ENCODE peak calls at places on chromosomes 12 and 14, in four cellular contexts. P is IMR-90, S is A549, Q is HepG2. M is an unnamed sample.

GRCh38 chr12:76543831-76544347 is 15.7 kb downstream of the OSBPL8 start:
- DNase-seq in S (no peak), Q (no peak), P (no peak), M (no peak)

GRCh38 chr12:105464426-105464825 is 133.9 kb downstream of the C12orf75 start:
- DNase-seq in Q (no peak), S (no peak), P (no peak), M (no peak)

GRCh38 chr12:122856999-122857671 is 21.9 kb downstream of the HIP1R start:
- DNase-seq in S (no peak), Q (peak), P (peak), M (no peak)

GRCh38 chr14:65403231-65403630 is 9.3 kb upstream of the FUT8 start:
- DNase-seq in P (no peak), Q (no peak), S (no peak), M (no peak)

GRCh38 chr12:106045251-106045674 is 93.5 kb downstream of the NUAK1 start:
- DNase-seq in P (no peak), S (no peak), Q (no peak), M (no peak)

GRCh38 chr12:14993537-14994266 is 20.9 kb downstream of the PDE6H start:
- DNase-seq in S (peak), P (peak), Q (no peak), M (no peak)

GRCh38 chr12:124654666-124655316 is 87.4 kb upstream of the NCOR2 start:
- DNase-seq in Q (no peak), S (no peak), P (no peak), M (no peak)

GRCh38 chr12:19338405-19338804 is 100.9 kb upstream of the AEBP2 start:
- DNase-seq in P (peak), Q (peak), S (no peak), M (no peak)

GRCh38 chr12:87201598-87201997 is 827.6 kb downstream of the C12orf50 start:
- DNase-seq in P (no peak), S (no peak), Q (no peak), M (no peak)

GRCh38 chr12:12719496-12719895 is 2.3 kb downstream of the CDKN1B start:
- DNase-seq in Q (no peak), P (no peak), S (peak), M (no peak)

GRCh38 chr12:113939867-113940266 is 26.3 kb downstream of the RBM19 start:
- DNase-seq in P (no peak), S (no peak), Q (no peak), M (no peak)

GRCh38 chr14:23094666-23095195 is at the start of gene ACIN1:
- DNase-seq in Q (peak), S (peak), P (peak), M (peak)

GRCh38 chr14:55386037-55386798 is 25.4 kb downstream of the ATG14 start:
- DNase-seq in Q (no peak), S (no peak), P (no peak), M (no peak)

GRCh38 chr12:98532687-98533304 is 17.4 kb downstream of the TMPO start:
- DNase-seq in S (peak), P (peak), Q (peak), M (peak)

GRCh38 chr12:121165316-121165715 is 32.6 kb downstream of the P2RX7 start:
- DNase-seq in Q (no peak), P (no peak), S (no peak), M (no peak)

GRCh38 chr12:19740472-19741131 is 301.3 kb downstream of the AEBP2 start:
- DNase-seq in S (no peak), Q (no peak), P (no peak), M (no peak)

GRCh38 chr12:42504049-42504448 is 85.5 kb downstream of the PRICKLE1 start:
- DNase-seq in S (no peak), P (peak), Q (no peak), M (no peak)

GRCh38 chr12:77746108-77746507 is 84.6 kb upstream of the NAV3 start:
- DNase-seq in Q (no peak), S (no peak), P (peak), M (no peak)

GRCh38 chr12:129538137-129538536 is 365.7 kb downstream of the TMEM132D start:
- DNase-seq in Q (no peak), S (no peak), P (no peak), M (no peak)

GRCh38 chr14:88179725-88180124 is 143.3 kb downstream of the KCNK10 start:
- DNase-seq in S (no peak), Q (no peak), P (no peak), M (no peak)

DNA sequence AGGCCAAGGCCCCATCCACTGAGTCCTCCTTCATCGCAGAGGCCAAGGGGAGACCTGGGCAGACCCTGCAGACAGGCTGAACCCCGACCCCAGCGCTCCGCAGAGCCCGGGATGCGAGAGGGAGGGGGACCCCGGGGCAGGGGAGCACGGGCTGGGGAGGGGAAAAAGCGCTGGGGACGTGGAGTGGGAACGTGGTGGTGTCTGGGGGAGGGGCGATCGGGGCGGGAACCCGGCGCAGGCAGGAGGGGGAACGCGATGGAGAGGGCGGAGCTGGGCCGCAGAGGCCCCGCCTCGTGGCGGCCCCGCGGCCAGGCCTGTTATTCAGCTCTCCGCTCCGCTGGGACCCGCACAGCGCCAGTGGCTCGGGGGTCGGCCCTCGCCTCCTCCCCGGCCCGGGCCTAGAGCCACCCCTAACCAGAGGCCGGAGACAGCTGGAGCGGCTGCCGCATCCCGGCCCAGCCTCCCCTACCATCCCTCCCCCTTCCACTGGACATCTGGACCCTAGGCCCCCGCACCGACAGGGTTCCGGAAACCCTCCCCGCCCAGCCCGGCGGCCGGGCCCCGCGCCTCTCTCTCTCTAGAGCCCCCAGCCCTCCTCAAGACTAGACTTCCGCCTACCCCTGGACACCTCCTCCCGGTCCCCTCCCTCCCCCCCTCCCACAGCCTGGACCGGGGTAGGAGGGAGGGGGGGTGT is at the start of gene ARHGEF25:
- DNase-seq in S (peak), P (peak), Q (peak), M (peak)
- TF ChIP-seq MAZ in S (no peak), P (peak), Q (peak), M (peak)

DNA sequence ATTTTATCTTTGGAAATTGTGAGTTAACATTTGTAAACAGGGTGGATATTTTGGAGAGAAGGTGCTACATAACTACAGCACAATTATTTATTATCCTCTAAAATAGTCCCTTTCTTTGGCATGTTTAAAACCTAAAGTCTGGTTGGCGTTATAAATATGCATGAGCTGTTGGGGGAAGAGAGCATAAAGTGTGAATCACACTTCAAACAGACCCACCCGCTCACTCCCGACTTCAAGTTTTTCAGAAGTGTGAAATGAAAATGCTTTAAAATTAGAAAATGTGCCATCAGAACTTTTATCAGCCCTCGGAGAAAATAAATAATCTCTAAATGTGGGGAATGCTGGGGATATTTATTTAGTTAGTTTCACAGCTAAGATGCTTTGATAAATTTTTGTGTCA is 1006.9 kb downstream of the NRXN3 start:
- DNase-seq in Q (no peak), P (no peak), S (no peak), M (no peak)
- TF ChIP-seq MAZ in Q (no peak), P (no peak), S (no peak), M (no peak)

GRCh38 chr12:22360772-22361171 is 26.3 kb upstream of the ST8SIA1 start:
- DNase-seq in Q (no peak), P (no peak), S (no peak), M (no peak)

GRCh38 chr12:22357531-22357930 is 23.0 kb upstream of the ST8SIA1 start:
- DNase-seq in P (no peak), S (no peak), Q (no peak), M (no peak)

GRCh38 chr12:22356231-22356630 is 21.7 kb upstream of the ST8SIA1 start:
- DNase-seq in Q (no peak), P (no peak), S (no peak), M (no peak)

DNA sequence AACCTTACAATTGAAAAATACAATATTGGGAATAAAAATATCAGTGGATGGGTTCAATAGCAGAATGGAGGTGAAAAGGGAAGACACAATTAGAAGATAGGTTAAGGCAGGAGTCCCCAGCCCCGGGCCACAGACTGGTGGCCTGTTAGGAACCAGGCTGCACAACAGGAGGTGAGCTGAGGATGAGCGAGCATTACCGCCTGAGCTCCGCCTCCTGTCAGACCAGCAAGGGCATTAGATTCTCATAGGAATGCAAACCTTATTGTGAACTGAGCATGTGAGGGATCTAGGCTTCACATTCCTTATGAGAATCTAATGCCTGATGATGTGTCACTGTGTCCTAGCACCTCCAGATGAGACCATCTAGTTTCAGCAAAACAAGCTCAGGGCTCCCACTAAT is 27.3 kb upstream of the ST8SIA1 start:
- DNase-seq in S (no peak), P (no peak), Q (no peak), M (no peak)
- TF ChIP-seq MAZ in S (no peak), P (no peak), Q (no peak), M (no peak)

DNA sequence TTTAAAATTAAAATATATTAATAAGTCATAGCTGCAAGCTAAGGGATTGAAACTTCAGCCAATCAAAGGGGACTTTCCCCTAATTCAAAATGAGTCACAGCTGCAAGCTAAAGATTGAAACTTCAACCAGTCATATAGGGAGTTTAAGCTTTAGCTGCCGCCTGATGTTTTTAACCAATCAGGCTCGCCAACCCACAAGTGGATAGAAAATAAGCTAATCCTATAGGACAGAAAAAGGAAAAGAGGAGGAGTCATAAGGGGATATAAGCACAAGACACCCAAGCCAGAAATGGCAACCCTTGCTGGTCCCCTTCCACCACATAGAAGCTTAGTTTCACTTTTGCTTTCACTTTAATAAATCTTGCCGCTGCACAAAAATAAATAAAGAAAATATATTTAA is 1154.6 kb downstream of the GALC start:
- DNase-seq in Q (no peak), P (no peak), S (peak), M (no peak)
- TF ChIP-seq MAZ in Q (no peak), P (no peak), S (no peak), M (no peak)

DNA sequence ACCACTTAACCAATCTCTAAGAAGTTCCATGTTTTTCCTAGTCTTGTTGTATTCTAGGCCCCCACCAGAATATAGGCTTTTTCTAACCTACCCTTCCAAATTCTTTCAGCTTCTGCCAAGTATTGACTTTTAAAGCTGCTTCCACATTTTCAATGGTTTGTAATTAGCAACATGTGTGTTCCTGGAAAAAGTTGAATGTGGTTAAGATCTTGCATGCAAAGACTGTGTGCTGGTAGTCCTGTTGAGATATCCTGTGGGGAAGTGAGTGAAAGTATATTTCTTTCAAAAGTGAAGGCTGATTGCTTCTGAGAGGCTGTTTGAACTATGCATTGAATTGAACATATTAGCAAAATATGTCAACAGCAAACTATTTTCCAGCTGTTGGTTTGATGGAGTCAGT is 646 bp upstream of the OR6C4 start:
- DNase-seq in Q (no peak), S (no peak), P (no peak), M (no peak)
- TF ChIP-seq MAZ in Q (no peak), S (no peak), P (no peak), M (no peak)

GRCh38 chr14:48537600-48537999 is 862.2 kb upstream of the MDGA2 start:
- DNase-seq in Q (no peak), S (no peak), P (no peak), M (no peak)

GRCh38 chr14:48536318-48536717 is 860.9 kb upstream of the MDGA2 start:
- DNase-seq in S (peak), P (no peak), Q (peak), M (no peak)
- TF ChIP-seq MAZ in S (no peak), P (no peak), Q (no peak), M (no peak)

DNA sequence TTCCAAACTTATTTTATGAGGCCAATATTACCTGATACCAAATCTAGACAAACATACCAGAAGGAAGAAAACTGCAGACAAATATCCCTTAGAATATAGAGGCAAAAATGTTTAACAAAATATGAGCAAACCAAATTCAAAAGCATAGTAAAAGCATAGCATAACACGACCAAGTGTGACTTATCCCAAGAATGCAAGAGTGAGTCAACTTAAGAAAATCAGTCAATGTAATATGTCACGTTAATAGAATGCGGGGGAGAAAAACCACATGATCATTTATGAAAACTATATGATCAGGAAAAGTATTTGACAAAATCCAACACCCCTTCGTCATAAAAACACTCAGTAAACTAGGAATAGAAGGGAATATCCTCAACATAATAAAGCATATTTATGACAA is 217.3 kb downstream of the ADGRD1 start:
- DNase-seq in S (no peak), P (no peak), Q (no peak), M (no peak)
- TF ChIP-seq MAZ in S (no peak), P (no peak), Q (no peak), M (no peak)

GRCh38 chr14:102090713-102091112 is 3.9 kb upstream of the HSP90AA1 start:
- DNase-seq in P (no peak), Q (no peak), S (no peak), M (no peak)
- TF ChIP-seq MAZ in P (no peak), Q (no peak), S (no peak), M (no peak)